ENCODE peak calls at places on chromosomes 3 and 15, in nine cellular contexts. C is T-cell; W is substantia nigra; Z is activated T-cell treated with anti-CD3 and anti-CD28 coated beads, Interleukin-2, amount 50 U/mL, for 72 hours; F is NCI-H1930; R is NCI-H1417; Q is astrocyte of the spinal cord; V is activated CD8-positive, alpha-beta memory T cell treated with anti-CD3 and anti-CD28 coated beads for 1 hour; X is NCI-H1436. M is an unnamed sample.

GRCh38 chr3:24375947-24376384 is 118.7 kb downstream of the THRB start:
- DNase-seq in C (no peak), W (no peak), Z (no peak), F (no peak), R (peak), Q (no peak), V (no peak), X (no peak), M (no peak)

GRCh38 chr3:100246999-100247398 is 13.8 kb upstream of the TBC1D23 start:
- DNase-seq in C (no peak), W (no peak), Z (no peak), F (no peak), R (no peak), Q (no peak), V (no peak), X (no peak), M (no peak)

GRCh38 chr3:71393093-71393492 is 190.4 kb downstream of the FOXP1 start:
- DNase-seq in C (no peak), W (no peak), Z (no peak), F (no peak), R (no peak), Q (no peak), V (no peak), X (no peak), M (no peak)

GRCh38 chr15:51708013-51708412 is 26.7 kb downstream of the SCG3 start:
- DNase-seq in C (no peak), W (no peak), Z (no peak), F (no peak), R (peak), Q (no peak), V (no peak), X (no peak), M (no peak)

GRCh38 chr15:89122532-89123525 is 34.6 kb downstream of the ABHD2 start:
- DNase-seq in C (no peak), W (no peak), Z (no peak), F (no peak), R (peak), Q (no peak), V (no peak), X (no peak), M (no peak)

GRCh38 chr3:64489361-64490044 is 198.3 kb downstream of the ADAMTS9 start:
- DNase-seq in C (no peak), W (no peak), Z (no peak), F (no peak), R (peak), Q (no peak), V (no peak), X (peak), M (no peak)

GRCh38 chr15:73955851-73956250 is 29.6 kb downstream of the LOXL1 start:
- DNase-seq in C (no peak), W (no peak), Z (no peak), F (no peak), R (no peak), Q (no peak), V (no peak), X (no peak), M (peak)

GRCh38 chr15:31557899-31558298 is 231.3 kb downstream of the KLF13 start:
- DNase-seq in C (no peak), W (no peak), Z (no peak), F (no peak), R (no peak), Q (no peak), V (no peak), X (no peak), M (no peak)

GRCh38 chr3:20305647-20306046 is 119.6 kb upstream of the SGO1 start:
- DNase-seq in C (no peak), W (no peak), Z (no peak), F (no peak), R (no peak), Q (no peak), V (no peak), X (no peak), M (no peak)

GRCh38 chr3:4888913-4889846 is 90.1 kb upstream of the BHLHE40 start:
- DNase-seq in C (no peak), W (no peak), Z (peak), F (no peak), R (no peak), Q (peak), V (no peak), X (no peak), M (no peak)

GRCh38 chr15:55627730-55628368 is 39.7 kb upstream of the PYGO1 start:
- DNase-seq in C (no peak), W (no peak), Z (no peak), F (no peak), R (no peak), Q (peak), V (no peak), X (no peak), M (peak)

GRCh38 chr3:182837855-182838454 is 44.7 kb downstream of the ATP11B start:
- DNase-seq in C (no peak), W (no peak), Z (no peak), F (no peak), R (peak), Q (peak), V (no peak), X (peak), M (peak)

GRCh38 chr15:89103481-89104171 is 15.4 kb downstream of the ABHD2 start:
- DNase-seq in C (no peak), W (no peak), Z (no peak), F (no peak), R (no peak), Q (no peak), V (no peak), X (no peak), M (no peak)

GRCh38 chr3:157542711-157543485 is 39.7 kb upstream of the VEPH1 start:
- DNase-seq in C (no peak), W (no peak), Z (no peak), F (no peak), R (peak), Q (peak), V (no peak), X (no peak), M (peak)

GRCh38 chr3:193972816-193973215 is 163.1 kb upstream of the HES1 start:
- DNase-seq in C (no peak), W (no peak), Z (no peak), F (no peak), R (no peak), Q (peak), V (no peak), X (no peak), M (peak)

GRCh38 chr3:71103430-71103881 is 480.1 kb downstream of the FOXP1 start:
- DNase-seq in C (no peak), W (no peak), Z (no peak), F (peak), R (peak), Q (peak), V (no peak), X (no peak), M (peak)

GRCh38 chr3:58055309-58055708 is 47.1 kb downstream of the FLNB start:
- DNase-seq in C (no peak), W (no peak), Z (no peak), F (no peak), R (no peak), Q (no peak), V (no peak), X (no peak), M (no peak)

GRCh38 chr15:77126927-77127326 is 56.0 kb upstream of the TSPAN3 start:
- DNase-seq in C (no peak), W (no peak), Z (no peak), F (no peak), R (peak), Q (no peak), V (no peak), X (no peak), M (no peak)

GRCh38 chr3:25542571-25543039 is 114.5 kb downstream of the RARB start:
- DNase-seq in C (no peak), W (no peak), Z (no peak), F (no peak), R (peak), Q (no peak), V (no peak), X (no peak), M (no peak)

GRCh38 chr3:137035631-137036030 is 77.8 kb downstream of the IL20RB start:
- DNase-seq in C (no peak), W (no peak), Z (no peak), F (no peak), R (peak), Q (no peak), V (no peak), X (no peak), M (no peak)

GRCh38 chr3:132660745-132661067 is 577 bp downstream of the UBA5 start:
- DNase-seq in C (no peak), W (no peak), Z (no peak), F (no peak), R (no peak), Q (no peak), V (no peak), X (no peak), M (peak)

GRCh38 chr3:130354430-130354829 is 9.0 kb downstream of the COL6A5 start:
- DNase-seq in C (no peak), W (no peak), Z (no peak), F (no peak), R (peak), Q (no peak), V (no peak), X (no peak), M (peak)

GRCh38 chr3:105829879-105830622 is 38.8 kb downstream of the CBLB start:
- DNase-seq in C (no peak), W (no peak), Z (no peak), F (no peak), R (no peak), Q (peak), V (no peak), X (no peak), M (no peak)

GRCh38 chr3:111926266-111926676 is 52.6 kb upstream of the ABHD10 start:
- DNase-seq in C (no peak), W (no peak), Z (no peak), F (no peak), R (peak), Q (no peak), V (no peak), X (no peak), M (peak)

GRCh38 chr3:17070560-17070959 is 185.8 kb downstream of the PLCL2 start:
- DNase-seq in C (no peak), W (no peak), Z (no peak), F (no peak), R (peak), Q (peak), V (no peak), X (no peak), M (peak)

GRCh38 chr3:20683912-20684311 is 497.9 kb upstream of the SGO1 start:
- DNase-seq in C (no peak), W (no peak), Z (no peak), F (no peak), R (no peak), Q (peak), V (no peak), X (no peak), M (peak)

GRCh38 chr3:163924600-163924999 is 1153.7 kb downstream of the SI start:
- DNase-seq in C (no peak), W (no peak), Z (no peak), F (no peak), R (peak), Q (no peak), V (no peak), X (no peak), M (no peak)

GRCh38 chr15:47374222-47374621 is 343.1 kb upstream of the SEMA6D start:
- DNase-seq in C (no peak), W (no peak), Z (no peak), F (no peak), R (no peak), Q (no peak), V (no peak), X (no peak), M (no peak)

GRCh38 chr3:37510749-37511148 is 336.4 kb upstream of the LRRFIP2 start:
- DNase-seq in C (no peak), W (no peak), Z (no peak), F (no peak), R (no peak), Q (no peak), V (no peak), X (no peak), M (no peak)

GRCh38 chr3:189787622-189788021 is 156.4 kb downstream of the TP63 start:
- DNase-seq in C (no peak), W (no peak), Z (no peak), F (no peak), R (no peak), Q (peak), V (no peak), X (no peak), M (peak)

GRCh38 chr15:39195988-39196486 is 384.8 kb upstream of the THBS1 start:
- DNase-seq in C (no peak), W (no peak), Z (no peak), F (no peak), R (no peak), Q (peak), V (no peak), X (no peak), M (peak)

GRCh38 chr15:29364429-29365078 is 94.9 kb upstream of the NSMCE3 start:
- DNase-seq in C (no peak), W (no peak), Z (no peak), F (no peak), R (peak), Q (peak), V (no peak), X (no peak), M (peak)

GRCh38 chr3:114093001-114093350 is 36.4 kb downstream of the QTRT2 start:
- DNase-seq in C (no peak), W (no peak), Z (no peak), F (no peak), R (no peak), Q (no peak), V (no peak), X (no peak), M (no peak)

GRCh38 chr15:24269166-24269571 is 406.4 kb upstream of the NPAP1 start:
- DNase-seq in C (no peak), W (no peak), Z (no peak), F (no peak), R (no peak), Q (no peak), V (no peak), X (no peak), M (no peak)

GRCh38 chr3:173529062-173529711 is 131.6 kb downstream of the NLGN1 start:
- DNase-seq in C (no peak), W (no peak), Z (no peak), F (no peak), R (peak), Q (no peak), V (no peak), X (no peak), M (peak)